ENCODE peak calls at places on chromosomes 16 and 17, in six cellular contexts. Y, H, C, O, P and L are unnamed samples.

GRCh38 chr17:32824334-32824733 is 52.6 kb downstream of the MYO1D start:
- DNase-seq in Y (no peak), H (no peak), C (no peak), O (no peak), P (no peak), L (no peak)

GRCh38 chr16:8464979-8465378 is 125.3 kb downstream of the TMEM114 start:
- DNase-seq in Y (peak; percentile 59), H (no peak), C (no peak), O (no peak), P (no peak), L (no peak)

GRCh38 chr17:2282297-2282873 is 21.2 kb downstream of the SMG6 start:
- DNase-seq in Y (peak; percentile 13), H (peak; percentile 63), C (peak; percentile 38), O (no peak), P (peak; percentile 91), L (no peak)

GRCh38 chr16:62201911-62202310 is 165.7 kb upstream of the CDH8 start:
- DNase-seq in Y (no peak), H (no peak), C (no peak), O (no peak), P (no peak), L (no peak)

GRCh38 chr17:51118330-51119195 is 2.1 kb downstream of the SPAG9 start:
- DNase-seq in Y (peak; percentile 95), H (no peak), C (no peak), O (no peak), P (no peak), L (no peak)

GRCh38 chr16:81774348-81774747 is 4.7 kb upstream of the PLCG2 start:
- DNase-seq in Y (no peak), H (no peak), C (no peak), O (no peak), P (no peak), L (peak; percentile 47)

GRCh38 chr16:46853713-46854443 is 22.9 kb upstream of the C16orf87 start:
- DNase-seq in Y (peak; percentile 87), H (peak; percentile 90), C (peak; percentile 41), O (peak; percentile 11), P (peak; percentile 69), L (peak; percentile 76)

GRCh38 chr16:57648590-57649442 is 19.3 kb upstream of the ADGRG3 start:
- DNase-seq in Y (peak; percentile 83), H (peak; percentile 88), C (peak; percentile 61), O (peak; percentile 79), P (peak; percentile 62), L (peak; percentile 73)

GRCh38 chr16:67169642-67170167 is 633 bp upstream of the NOL3 start:
- DNase-seq in Y (no peak), H (peak; percentile 93), C (no peak), O (no peak), P (no peak), L (peak; percentile 72)

GRCh38 chr16:6643083-6643686 is 689.5 kb upstream of the RBFOX1 start:
- DNase-seq in Y (peak; percentile 57), H (peak; percentile 59), C (peak; percentile 40), O (no peak), P (peak; percentile 48), L (no peak)

GRCh38 chr17:80068301-80069160 is 32.1 kb downstream of the CCDC40 start:
- DNase-seq in Y (peak; percentile 72), H (no peak), C (no peak), O (no peak), P (peak; percentile 89), L (peak; percentile 42)

GRCh38 chr17:20028436-20028835 is 19.3 kb downstream of the SPECC1 start:
- DNase-seq in Y (no peak), H (no peak), C (peak; percentile 15), O (no peak), P (no peak), L (no peak)

GRCh38 chr16:75860654-75861053 is 134.4 kb upstream of the CPHXL start:
- DNase-seq in Y (peak; percentile 10), H (peak; percentile 66), C (no peak), O (no peak), P (no peak), L (no peak)

GRCh38 chr16:4511441-4512082 is 27.0 kb downstream of the CDIP1 start:
- DNase-seq in Y (peak; percentile 81), H (peak; percentile 78), C (no peak), O (no peak), P (peak; percentile 39), L (no peak)

GRCh38 chr17:44354582-44355309 is 8.9 kb downstream of the FAM171A2 start:
- DNase-seq in Y (peak; percentile 28), H (peak; percentile 91), C (no peak), O (no peak), P (no peak), L (no peak)

GRCh38 chr16:85245307-85246172 is 133.3 kb upstream of the CIBAR2 start:
- DNase-seq in Y (peak; percentile 56), H (peak; percentile 85), C (peak; percentile 28), O (no peak), P (peak; percentile 79), L (peak; percentile 59)

GRCh38 chr16:17367034-17367433 is 103.7 kb downstream of the XYLT1 start:
- DNase-seq in Y (no peak), H (no peak), C (no peak), O (no peak), P (no peak), L (no peak)

GRCh38 chr16:69848635-69849545 is 86.8 kb downstream of the WWP2 start:
- DNase-seq in Y (peak; percentile 94), H (no peak), C (peak; percentile 50), O (no peak), P (peak; percentile 96), L (peak; percentile 90)

GRCh38 chr17:37605813-37606505 is 3.3 kb downstream of the SYNRG start:
- DNase-seq in Y (peak; percentile 4), H (no peak), C (no peak), O (peak; percentile 2), P (no peak), L (no peak)

DNA sequence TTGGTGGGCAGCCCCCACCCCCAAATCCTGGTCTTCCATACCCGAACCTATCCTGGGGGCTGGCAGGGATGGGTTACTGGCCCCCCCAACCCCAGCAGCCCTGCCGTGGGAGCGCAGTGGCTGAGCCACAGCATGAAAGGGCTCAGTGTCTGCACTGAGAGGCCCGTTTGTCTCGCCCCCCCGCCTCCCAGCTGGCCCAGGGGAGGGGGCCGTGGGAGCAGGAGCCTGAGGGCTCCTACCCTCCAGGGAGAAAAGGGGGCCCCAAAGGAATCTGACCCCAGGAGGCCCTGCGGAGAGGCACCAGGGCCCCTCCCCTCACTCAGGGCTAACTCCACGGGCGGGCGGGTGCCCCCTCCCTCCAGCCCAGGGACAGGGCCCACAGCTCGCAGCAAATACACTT is 7.6 kb downstream of the CASKIN2 start:
- DNase-seq in Y (no peak), H (no peak), C (no peak), O (no peak), P (no peak), L (peak; percentile 26)
- H3K4me1 ChIP-seq in Y (peaks cover 27% of the 10 kb centered on the region), H (no peaks in the 10 kb centered on the region), C (peaks cover 3% of the 10 kb centered on the region), O (no peaks in the 10 kb centered on the region), P (peaks cover 11% of the 10 kb centered on the region), L (peaks cover 50% of the 10 kb centered on the region)

DNA sequence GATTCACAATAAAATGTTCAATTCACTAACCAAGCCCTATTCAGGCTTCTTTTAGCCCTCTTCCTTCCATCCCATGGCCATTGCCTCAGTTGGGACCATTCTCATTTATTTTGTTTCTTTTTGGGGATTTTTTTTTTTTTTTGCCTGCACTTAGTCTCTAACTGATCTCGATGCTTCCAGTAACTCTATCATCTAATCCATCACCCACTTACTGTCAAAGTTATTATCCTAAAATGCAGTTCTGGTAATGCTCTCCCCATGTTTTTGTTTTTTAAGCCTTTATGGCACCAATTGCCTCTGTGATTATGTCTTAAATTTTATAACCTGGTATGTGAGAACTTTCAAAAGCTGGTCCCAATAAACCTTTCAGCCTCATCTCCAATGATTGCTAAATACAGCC is 1.9 kb upstream of the VAT1L start:
- DNase-seq in Y (no peak), H (no peak), C (no peak), O (no peak), P (no peak), L (no peak)
- H3K27me3 ChIP-seq in Y (no peaks in the 10 kb centered on the region), H (peaks cover 32% of the 10 kb centered on the region), C (peaks cover 53% of the 10 kb centered on the region), O (peaks cover 23% of the 10 kb centered on the region), P (peaks cover 4% of the 10 kb centered on the region), L (peaks cover 6% of the 10 kb centered on the region)

GRCh38 chr17:68457168-68457538 is at the start of gene WIPI1:
- DNase-seq in Y (peak; percentile 61), H (no peak), C (no peak), O (no peak), P (no peak), L (no peak)
- H3K4me1 ChIP-seq in Y (peaks cover 29% of the 10 kb centered on the region), H (peaks cover 3% of the 10 kb centered on the region), C (peaks cover 13% of the 10 kb centered on the region), O (peaks cover 34% of the 10 kb centered on the region), P (peaks cover 2% of the 10 kb centered on the region), L (peaks cover 45% of the 10 kb centered on the region)

GRCh38 chr16:31007684-31008083 is 2.8 kb downstream of the STX1B start:
- DNase-seq in Y (no peak), H (no peak), C (no peak), O (no peak), P (no peak), L (no peak)

GRCh38 chr16:31009894-31010293 is 544 bp downstream of the STX1B start:
- DNase-seq in Y (no peak), H (peak; percentile 38), C (no peak), O (no peak), P (no peak), L (no peak)

GRCh38 chr16:31009120-31009519 is 1.3 kb downstream of the STX1B start:
- DNase-seq in Y (no peak), H (no peak), C (no peak), O (no peak), P (no peak), L (no peak)

GRCh38 chr16:31006589-31006988 is 3.8 kb downstream of the STX1B start:
- DNase-seq in Y (no peak), H (no peak), C (no peak), O (no peak), P (no peak), L (no peak)

GRCh38 chr16:31008154-31008950 is 2.1 kb downstream of the STX1B start:
- DNase-seq in Y (no peak), H (no peak), C (peak; percentile 40), O (no peak), P (peak; percentile 91), L (no peak)
- H3K27me3 ChIP-seq in Y (no peaks in the 10 kb centered on the region), H (peaks cover 23% of the 10 kb centered on the region), C (peaks cover 27% of the 10 kb centered on the region), O (no peaks in the 10 kb centered on the region), P (peaks cover 7% of the 10 kb centered on the region), L (peaks cover 56% of the 10 kb centered on the region)

DNA sequence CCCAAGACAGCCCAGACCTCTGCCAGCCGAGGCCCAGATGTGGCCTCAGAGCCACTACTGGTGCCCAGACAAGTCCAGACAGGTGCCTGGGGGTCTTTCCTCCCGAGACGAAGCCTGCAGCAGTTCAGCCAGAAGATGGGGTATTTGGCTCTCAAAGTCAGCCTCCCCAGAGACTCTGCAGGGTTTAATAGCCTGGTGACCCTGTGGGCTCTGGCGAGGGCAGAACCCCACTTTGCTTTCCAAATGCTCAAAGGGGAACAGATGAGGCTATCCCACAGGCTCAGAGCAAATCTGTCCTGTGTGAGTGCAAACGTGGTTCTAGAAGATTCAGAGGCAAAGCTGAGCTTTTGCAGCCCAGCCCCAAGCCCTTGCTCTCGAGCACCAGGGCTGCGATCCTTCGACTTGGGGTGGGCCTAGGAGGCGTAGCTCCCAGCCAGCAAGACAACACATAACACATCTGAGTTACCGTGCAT is 236.0 kb downstream of the MRTFB start:
- DNase-seq in Y (no peak), H (peak; percentile 32), C (no peak), O (no peak), P (no peak), L (no peak)
- H3K4me1 ChIP-seq in Y (peaks cover 58% of the 10 kb centered on the region), H (peaks cover 48% of the 10 kb centered on the region), C (peaks cover 39% of the 10 kb centered on the region), O (peaks cover 6% of the 10 kb centered on the region), P (peaks cover 37% of the 10 kb centered on the region), L (peaks cover 23% of the 10 kb centered on the region)